ENCODE peak calls at places on chromosomes 4 and X, in five cellular contexts. One of them, this sample, is unnamed.

GRCh38 chrX:154602766-154603437 is 16.2 kb downstream of the CTAG1B start:
- DNase-seq in T-cell: no peak
- DNase-seq in activated naive CD4-positive, alpha-beta T cell treated with anti-CD3 and anti-CD28 coated beads, Interleukin-2, amount 50 U/mL, for 72 hours: no peak
- DNase-seq in NCI-H446: no peak
- DNase-seq in NCI-H2227 treated with DMSO at 0.1 percent for 48 hours: no peak
- DNase-seq in this sample: no peak

GRCh38 chr4:86965019-86965976 is 30.5 kb downstream of the AFF1 start:
- DNase-seq in T-cell: no peak
- DNase-seq in NCI-H2227 treated with DMSO at 0.1 percent for 48 hours: no peak
- DNase-seq in activated naive CD4-positive, alpha-beta T cell treated with anti-CD3 and anti-CD28 coated beads, Interleukin-2, amount 50 U/mL, for 72 hours: no peak
- DNase-seq in NCI-H446: no peak
- DNase-seq in this sample: peak

GRCh38 chr4:140628016-140628415 is 59.3 kb upstream of the UCP1 start:
- DNase-seq in NCI-H2227 treated with DMSO at 0.1 percent for 48 hours: no peak
- DNase-seq in T-cell: no peak
- DNase-seq in activated naive CD4-positive, alpha-beta T cell treated with anti-CD3 and anti-CD28 coated beads, Interleukin-2, amount 50 U/mL, for 72 hours: no peak
- DNase-seq in NCI-H446: no peak
- DNase-seq in this sample: no peak

GRCh38 chrX:145405012-145405411 is 157.7 kb downstream of the SPANXN1 start:
- DNase-seq in T-cell: no peak
- DNase-seq in NCI-H446: no peak
- DNase-seq in activated naive CD4-positive, alpha-beta T cell treated with anti-CD3 and anti-CD28 coated beads, Interleukin-2, amount 50 U/mL, for 72 hours: no peak
- DNase-seq in NCI-H2227 treated with DMSO at 0.1 percent for 48 hours: no peak
- DNase-seq in this sample: no peak

GRCh38 chr4:89799071-89799470 is 37.9 kb downstream of the SNCA start:
- DNase-seq in NCI-H2227 treated with DMSO at 0.1 percent for 48 hours: no peak
- DNase-seq in activated naive CD4-positive, alpha-beta T cell treated with anti-CD3 and anti-CD28 coated beads, Interleukin-2, amount 50 U/mL, for 72 hours: no peak
- DNase-seq in T-cell: no peak
- DNase-seq in NCI-H446: no peak
- DNase-seq in this sample: no peak

GRCh38 chrX:111006119-111006518 is 89.9 kb upstream of the PAK3 start:
- DNase-seq in activated naive CD4-positive, alpha-beta T cell treated with anti-CD3 and anti-CD28 coated beads, Interleukin-2, amount 50 U/mL, for 72 hours: no peak
- DNase-seq in NCI-H2227 treated with DMSO at 0.1 percent for 48 hours: no peak
- DNase-seq in NCI-H446: no peak
- DNase-seq in T-cell: no peak
- DNase-seq in this sample: no peak

GRCh38 chr4:125780159-125780558 is 465.4 kb downstream of the FAT4 start:
- DNase-seq in activated naive CD4-positive, alpha-beta T cell treated with anti-CD3 and anti-CD28 coated beads, Interleukin-2, amount 50 U/mL, for 72 hours: no peak
- DNase-seq in NCI-H446: no peak
- DNase-seq in T-cell: no peak
- DNase-seq in NCI-H2227 treated with DMSO at 0.1 percent for 48 hours: no peak
- DNase-seq in this sample: no peak

GRCh38 chr4:84678976-84679744 is 96.2 kb downstream of the CDS1 start:
- DNase-seq in NCI-H2227 treated with DMSO at 0.1 percent for 48 hours: no peak
- DNase-seq in activated naive CD4-positive, alpha-beta T cell treated with anti-CD3 and anti-CD28 coated beads, Interleukin-2, amount 50 U/mL, for 72 hours: no peak
- DNase-seq in T-cell: no peak
- DNase-seq in NCI-H446: no peak
- DNase-seq in this sample: no peak

GRCh38 chr4:30789219-30789671 is 69.1 kb downstream of the PCDH7 start:
- DNase-seq in T-cell: no peak
- DNase-seq in NCI-H2227 treated with DMSO at 0.1 percent for 48 hours: no peak
- DNase-seq in NCI-H446: no peak
- DNase-seq in activated naive CD4-positive, alpha-beta T cell treated with anti-CD3 and anti-CD28 coated beads, Interleukin-2, amount 50 U/mL, for 72 hours: no peak
- DNase-seq in this sample: no peak

GRCh38 chr4:88933414-88933813 is 123.6 kb downstream of the FAM13A start:
- DNase-seq in NCI-H446: no peak
- DNase-seq in T-cell: no peak
- DNase-seq in NCI-H2227 treated with DMSO at 0.1 percent for 48 hours: no peak
- DNase-seq in activated naive CD4-positive, alpha-beta T cell treated with anti-CD3 and anti-CD28 coated beads, Interleukin-2, amount 50 U/mL, for 72 hours: no peak
- DNase-seq in this sample: no peak

GRCh38 chr4:112589207-112589606 is 47.5 kb downstream of the ZGRF1 start:
- DNase-seq in NCI-H2227 treated with DMSO at 0.1 percent for 48 hours: no peak
- DNase-seq in NCI-H446: no peak
- DNase-seq in T-cell: no peak
- DNase-seq in activated naive CD4-positive, alpha-beta T cell treated with anti-CD3 and anti-CD28 coated beads, Interleukin-2, amount 50 U/mL, for 72 hours: no peak
- DNase-seq in this sample: no peak

GRCh38 chrX:74492720-74493201 is 71.5 kb downstream of the SLC16A2 start:
- DNase-seq in T-cell: no peak
- DNase-seq in NCI-H446: no peak
- DNase-seq in activated naive CD4-positive, alpha-beta T cell treated with anti-CD3 and anti-CD28 coated beads, Interleukin-2, amount 50 U/mL, for 72 hours: no peak
- DNase-seq in NCI-H2227 treated with DMSO at 0.1 percent for 48 hours: no peak
- DNase-seq in this sample: no peak

GRCh38 chr4:181971973-181972372 is 271.2 kb upstream of the TENM3 start:
- DNase-seq in activated naive CD4-positive, alpha-beta T cell treated with anti-CD3 and anti-CD28 coated beads, Interleukin-2, amount 50 U/mL, for 72 hours: no peak
- DNase-seq in T-cell: no peak
- DNase-seq in NCI-H2227 treated with DMSO at 0.1 percent for 48 hours: no peak
- DNase-seq in NCI-H446: no peak
- DNase-seq in this sample: no peak

GRCh38 chr4:80266902-80267380 is 477 bp downstream of the FGF5 start:
- DNase-seq in T-cell: no peak
- DNase-seq in NCI-H446: no peak
- DNase-seq in activated naive CD4-positive, alpha-beta T cell treated with anti-CD3 and anti-CD28 coated beads, Interleukin-2, amount 50 U/mL, for 72 hours: no peak
- DNase-seq in NCI-H2227 treated with DMSO at 0.1 percent for 48 hours: no peak
- DNase-seq in this sample: peak

GRCh38 chr4:80878218-80878617 is 152.3 kb upstream of the BMP3 start:
- DNase-seq in T-cell: no peak
- DNase-seq in activated naive CD4-positive, alpha-beta T cell treated with anti-CD3 and anti-CD28 coated beads, Interleukin-2, amount 50 U/mL, for 72 hours: no peak
- DNase-seq in NCI-H446: no peak
- DNase-seq in NCI-H2227 treated with DMSO at 0.1 percent for 48 hours: no peak
- DNase-seq in this sample: no peak

GRCh38 chr4:153676984-153677383 is 7.1 kb upstream of the TLR2 start:
- DNase-seq in T-cell: no peak
- DNase-seq in activated naive CD4-positive, alpha-beta T cell treated with anti-CD3 and anti-CD28 coated beads, Interleukin-2, amount 50 U/mL, for 72 hours: no peak
- DNase-seq in NCI-H2227 treated with DMSO at 0.1 percent for 48 hours: no peak
- DNase-seq in NCI-H446: no peak
- DNase-seq in this sample: no peak

GRCh38 chrX:139881572-139881971 is 51.3 kb downstream of the ATP11C start:
- DNase-seq in NCI-H2227 treated with DMSO at 0.1 percent for 48 hours: no peak
- DNase-seq in T-cell: no peak
- DNase-seq in NCI-H446: no peak
- DNase-seq in activated naive CD4-positive, alpha-beta T cell treated with anti-CD3 and anti-CD28 coated beads, Interleukin-2, amount 50 U/mL, for 72 hours: no peak
- DNase-seq in this sample: no peak

GRCh38 chrX:135086197-135086854 is 34.0 kb downstream of the ETDB start:
- DNase-seq in NCI-H2227 treated with DMSO at 0.1 percent for 48 hours: peak
- DNase-seq in activated naive CD4-positive, alpha-beta T cell treated with anti-CD3 and anti-CD28 coated beads, Interleukin-2, amount 50 U/mL, for 72 hours: no peak
- DNase-seq in T-cell: peak
- DNase-seq in NCI-H446: peak
- DNase-seq in this sample: peak

GRCh38 chrX:3697701-3698279 is 15.7 kb downstream of the PRKX start:
- DNase-seq in activated naive CD4-positive, alpha-beta T cell treated with anti-CD3 and anti-CD28 coated beads, Interleukin-2, amount 50 U/mL, for 72 hours: no peak
- DNase-seq in T-cell: no peak
- DNase-seq in NCI-H2227 treated with DMSO at 0.1 percent for 48 hours: no peak
- DNase-seq in NCI-H446: peak
- DNase-seq in this sample: no peak

GRCh38 chrX:41739871-41740270 is 15.9 kb downstream of the GPR82 start:
- DNase-seq in activated naive CD4-positive, alpha-beta T cell treated with anti-CD3 and anti-CD28 coated beads, Interleukin-2, amount 50 U/mL, for 72 hours: no peak
- DNase-seq in NCI-H2227 treated with DMSO at 0.1 percent for 48 hours: no peak
- DNase-seq in T-cell: no peak
- DNase-seq in NCI-H446: no peak
- DNase-seq in this sample: no peak

GRCh38 chrX:37847733-37848197 is 394 bp upstream of the DYNLT3 start:
- DNase-seq in activated naive CD4-positive, alpha-beta T cell treated with anti-CD3 and anti-CD28 coated beads, Interleukin-2, amount 50 U/mL, for 72 hours: no peak
- DNase-seq in T-cell: no peak
- DNase-seq in NCI-H446: no peak
- DNase-seq in NCI-H2227 treated with DMSO at 0.1 percent for 48 hours: no peak
- DNase-seq in this sample: no peak

GRCh38 chrX:85243761-85244410 is at the start of the genes SATL1 and ZNF711:
- DNase-seq in NCI-H446: peak
- DNase-seq in activated naive CD4-positive, alpha-beta T cell treated with anti-CD3 and anti-CD28 coated beads, Interleukin-2, amount 50 U/mL, for 72 hours: no peak
- DNase-seq in NCI-H2227 treated with DMSO at 0.1 percent for 48 hours: peak
- DNase-seq in T-cell: peak
- DNase-seq in this sample: peak

GRCh38 chr4:167622481-167623240 is 388.4 kb upstream of the SPOCK3 start:
- DNase-seq in T-cell: no peak
- DNase-seq in NCI-H2227 treated with DMSO at 0.1 percent for 48 hours: peak
- DNase-seq in NCI-H446: no peak
- DNase-seq in activated naive CD4-positive, alpha-beta T cell treated with anti-CD3 and anti-CD28 coated beads, Interleukin-2, amount 50 U/mL, for 72 hours: no peak
- DNase-seq in this sample: no peak

GRCh38 chr4:8330821-8331566 is 61.4 kb downstream of the HTRA3 start:
- DNase-seq in T-cell: no peak
- DNase-seq in NCI-H2227 treated with DMSO at 0.1 percent for 48 hours: no peak
- DNase-seq in NCI-H446: no peak
- DNase-seq in activated naive CD4-positive, alpha-beta T cell treated with anti-CD3 and anti-CD28 coated beads, Interleukin-2, amount 50 U/mL, for 72 hours: peak
- DNase-seq in this sample: no peak

GRCh38 chr4:37393889-37394288 is 149.3 kb downstream of the NWD2 start:
- DNase-seq in NCI-H446: no peak
- DNase-seq in NCI-H2227 treated with DMSO at 0.1 percent for 48 hours: no peak
- DNase-seq in T-cell: no peak
- DNase-seq in activated naive CD4-positive, alpha-beta T cell treated with anti-CD3 and anti-CD28 coated beads, Interleukin-2, amount 50 U/mL, for 72 hours: no peak
- DNase-seq in this sample: no peak

This sample was measured in naive B cell.